ENCODE peak calls at places on chromosomes 6 and 20, in five cellular contexts. K is brain microvascular endothelial cell, P is left lung, R is right lobe of liver, Q is hepatocyte. T is an unnamed sample.

GRCh38 chr20:47735412-47736400 is 49.6 kb downstream of the SULF2 start:
- DNase-seq in K (no peak), P (peak; percentile 83), R (peak; percentile 61), Q (no peak), T (no peak)

GRCh38 chr6:90896165-90896549 is 309.3 kb upstream of the MAP3K7 start:
- DNase-seq in K (no peak), P (no peak), R (no peak), Q (no peak), T (no peak)

GRCh38 chr6:157822221-157823000 is 635 bp upstream of the SNX9 start:
- DNase-seq in K (no peak), P (no peak), R (peak; percentile 50), Q (no peak), T (no peak)

GRCh38 chr6:9266741-9267140 is 831.4 kb upstream of the SLC35B3 start:
- DNase-seq in K (no peak), P (no peak), R (no peak), Q (no peak), T (no peak)

GRCh38 chr20:13148402-13148801 is 72.7 kb upstream of the ISM1 start:
- DNase-seq in K (no peak), P (no peak), R (no peak), Q (no peak), T (no peak)

GRCh38 chr20:49937023-49937929 is 1.1 kb downstream of the RNF114 start:
- DNase-seq in K (no peak), P (peak; percentile 30), R (no peak), Q (peak; percentile 27), T (no peak)

GRCh38 chr6:14452567-14453527 is 335.3 kb downstream of the CD83 start:
- DNase-seq in K (no peak), P (no peak), R (no peak), Q (no peak), T (no peak)

GRCh38 chr6:31689249-31690110 is 8.6 kb upstream of the LY6G5C start:
- DNase-seq in K (no peak), P (no peak), R (no peak), Q (no peak), T (no peak)

GRCh38 chr20:35523298-35523888 is 6.1 kb downstream of the C20orf173 start:
- DNase-seq in K (no peak), P (no peak), R (no peak), Q (no peak), T (no peak)

GRCh38 chr6:158684745-158685355 is 35.0 kb downstream of the SYTL3 start:
- DNase-seq in K (no peak), P (no peak), R (peak; percentile 27), Q (no peak), T (no peak)

GRCh38 chr6:51995214-51995735 is 92.1 kb downstream of the PKHD1 start:
- DNase-seq in K (no peak), P (no peak), R (no peak), Q (peak; percentile 7), T (no peak)

GRCh38 chr6:157323114-157323923 is at the start of gene TMEM242:
- DNase-seq in K (peak; percentile 92), P (peak; percentile 91), R (peak; percentile 93), Q (peak; percentile 94), T (peak; percentile 90)

GRCh38 chr6:47129129-47129528 is 87.0 kb upstream of the ADGRF1 start:
- DNase-seq in K (no peak), P (no peak), R (no peak), Q (no peak), T (no peak)

GRCh38 chr6:144474904-144475303 is 189.8 kb downstream of the UTRN start:
- DNase-seq in K (no peak), P (no peak), R (no peak), Q (no peak), T (no peak)

GRCh38 chr6:164756142-164756541 is 553.3 kb downstream of the C6orf118 start:
- DNase-seq in K (no peak), P (no peak), R (no peak), Q (no peak), T (no peak)

GRCh38 chr6:159852877-159853276 is 37.9 kb upstream of the MAS1 start:
- DNase-seq in K (no peak), P (no peak), R (no peak), Q (peak; percentile 36), T (no peak)

GRCh38 chr6:170177383-170178265 is 113.3 kb downstream of the DLL1 start:
- DNase-seq in K (no peak), P (peak; percentile 32), R (peak; percentile 45), Q (no peak), T (peak; percentile 67)

GRCh38 chr6:163335056-163335455 is 79.5 kb upstream of the QKI start:
- DNase-seq in K (no peak), P (no peak), R (no peak), Q (no peak), T (no peak)

GRCh38 chr6:5737460-5737859 is 269.3 kb downstream of the NRN1 start:
- DNase-seq in K (no peak), P (no peak), R (no peak), Q (no peak), T (no peak)

GRCh38 chr6:159691963-159692287 is 1.1 kb downstream of the SOD2 start:
- DNase-seq in K (no peak), P (no peak), R (no peak), Q (no peak), T (no peak)

GRCh38 chr20:50274570-50275430 is 84.2 kb downstream of the CEBPB start:
- DNase-seq in K (no peak), P (peak; percentile 94), R (peak; percentile 77), Q (no peak), T (peak; percentile 87)

GRCh38 chr6:146885708-146886457 is 287.1 kb downstream of the ADGB start:
- DNase-seq in K (no peak), P (no peak), R (no peak), Q (no peak), T (no peak)

GRCh38 chr6:139364302-139364981 is 10.0 kb downstream of the CITED2 start:
- DNase-seq in K (no peak), P (no peak), R (no peak), Q (peak; percentile 59), T (no peak)

GRCh38 chr20:21433329-21433890 is 36.1 kb upstream of the NKX2-4 start:
- DNase-seq in K (peak; percentile 76), P (no peak), R (no peak), Q (peak; percentile 4), T (no peak)

GRCh38 chr6:148771896-148772554 is 25.2 kb downstream of the UST start:
- DNase-seq in K (no peak), P (no peak), R (no peak), Q (no peak), T (no peak)

GRCh38 chr20:8021541-8022269 is 2.1 kb upstream of the TMX4 start:
- DNase-seq in K (no peak), P (no peak), R (no peak), Q (no peak), T (no peak)

GRCh38 chr6:137155830-137156229 is 17.6 kb downstream of the IL22RA2 start:
- DNase-seq in K (peak; percentile 17), P (no peak), R (no peak), Q (no peak), T (no peak)

GRCh38 chr6:13327691-13328075 is 654 bp downstream of the TBC1D7 start:
- DNase-seq in K (no peak), P (no peak), R (no peak), Q (no peak), T (no peak)

GRCh38 chr20:44745560-44746366 is at the start of gene KCNK15:
- DNase-seq in K (no peak), P (no peak), R (no peak), Q (peak; percentile 60), T (no peak)

GRCh38 chr6:152815230-152815922 is 64.8 kb downstream of the VIP start:
- DNase-seq in K (no peak), P (no peak), R (no peak), Q (no peak), T (no peak)

GRCh38 chr6:98816799-98817198 is 17.6 kb upstream of the POU3F2 start:
- DNase-seq in K (no peak), P (no peak), R (no peak), Q (no peak), T (no peak)

GRCh38 chr20:44776977-44777376 is 31.3 kb downstream of the KCNK15 start:
- DNase-seq in K (peak; percentile 16), P (no peak), R (no peak), Q (peak; percentile 54), T (no peak)

GRCh38 chr6:105892577-105893262 is 193.4 kb upstream of the PRDM1 start:
- DNase-seq in K (no peak), P (no peak), R (no peak), Q (peak; percentile 20), T (no peak)

GRCh38 chr6:168699631-168700315 is 258.8 kb downstream of the SMOC2 start:
- DNase-seq in K (no peak), P (no peak), R (no peak), Q (peak; percentile 66), T (no peak)

GRCh38 chr20:15763344-15763743 is 809.9 kb downstream of the KIF16B start:
- DNase-seq in K (peak; percentile 4), P (no peak), R (no peak), Q (no peak), T (no peak)

GRCh38 chr6:52962701-52963100 is 32.4 kb downstream of the GSTA4 start:
- DNase-seq in K (no peak), P (no peak), R (no peak), Q (no peak), T (no peak)

GRCh38 chr20:44056010-44056698 is 130.8 kb downstream of the JPH2 start:
- DNase-seq in K (peak; percentile 23), P (no peak), R (peak; percentile 45), Q (peak; percentile 33), T (peak; percentile 70)

GRCh38 chr20:64236137-64237088 is 19.1 kb upstream of the PCMTD2 start:
- DNase-seq in K (no peak), P (no peak), R (no peak), Q (peak; percentile 61), T (peak; percentile 74)

GRCh38 chr6:151240036-151240685 is 394 bp downstream of the AKAP12 start:
- DNase-seq in K (peak; percentile 90), P (peak; percentile 59), R (peak; percentile 44), Q (peak; percentile 83), T (peak; percentile 60)
- TF ChIP-seq CTCF in K (peak; percentile 9), P (no peak), R (no peak), Q (peak; percentile 8), T (peak; percentile 13)

GRCh38 chr6:161745128-161745527 is 471.3 kb upstream of the AGPAT4 start:
- DNase-seq in K (no peak), P (no peak), R (no peak), Q (no peak), T (no peak)

GRCh38 chr6:161750677-161751076 is 476.8 kb upstream of the AGPAT4 start:
- DNase-seq in K (no peak), P (no peak), R (no peak), Q (no peak), T (no peak)

GRCh38 chr6:161749576-161749975 is 475.7 kb upstream of the AGPAT4 start:
- DNase-seq in K (no peak), P (no peak), R (no peak), Q (no peak), T (no peak)

GRCh38 chr6:161745594-161745993 is 471.7 kb upstream of the AGPAT4 start:
- DNase-seq in K (no peak), P (no peak), R (no peak), Q (no peak), T (no peak)

GRCh38 chr6:161748535-161749386 is 474.9 kb upstream of the AGPAT4 start:
- DNase-seq in K (peak; percentile 37), P (no peak), R (peak; percentile 49), Q (peak; percentile 56), T (no peak)
- TF ChIP-seq CTCF in K (peak; percentile 73), P (peak; percentile 40), R (peak; percentile 60), Q (peak; percentile 59), T (peak; percentile 14)

GRCh38 chr6:166313255-166314070 is 5.3 kb upstream of the PRR18 start:
- DNase-seq in K (no peak), P (no peak), R (no peak), Q (peak; percentile 71), T (no peak)
- TF ChIP-seq CTCF in K (peak; percentile 84), P (peak; percentile 75), R (peak; percentile 54), Q (peak; percentile 58), T (peak; percentile 83)

GRCh38 chr6:21522773-21523490 is 70.6 kb upstream of the SOX4 start:
- DNase-seq in K (no peak), P (no peak), R (no peak), Q (no peak), T (no peak)
- TF ChIP-seq CTCF in K (peak; percentile 31), P (no peak), R (no peak), Q (no peak), T (no peak)

T was measured in RWPE2.